ENCODE peak calls at places on chromosomes 16 and 17, in seven cellular contexts. W, A, J, H, G, V and F are unnamed samples. For H3K27me3 and H3K4me1, the result is how much of the 10 kb centered on the place peaks cover.

GRCh38 chr17:49925916-49926315 is 43.1 kb upstream of the DLX4 start:
- DNase-seq in G (no peak), V (no peak), A (no peak), H (no peak), J (peak), W (no peak), F (no peak)

GRCh38 chr17:74394275-74394950 is 27.1 kb downstream of the GPR142 start:
- DNase-seq in J (no peak), W (no peak), V (no peak), A (no peak), H (no peak), G (no peak), F (no peak)

GRCh38 chr16:84735846-84736586 is 36.2 kb downstream of the USP10 start:
- DNase-seq in H (peak), G (peak), V (no peak), W (no peak), A (peak), J (peak), F (no peak)

GRCh38 chr16:27532088-27532810 is 17.5 kb downstream of the GTF3C1 start:
- DNase-seq in V (no peak), H (no peak), J (no peak), W (no peak), G (no peak), A (no peak), F (no peak)

GRCh38 chr16:23724438-23725131 is 11.6 kb upstream of the ERN2 start:
- DNase-seq in W (no peak), J (no peak), H (no peak), V (no peak), A (no peak), G (no peak), F (no peak)

GRCh38 chr17:81821147-81821546 is 11.9 kb downstream of the MCRIP1 start:
- DNase-seq in A (no peak), J (peak), W (no peak), G (no peak), H (no peak), V (no peak), F (no peak)

GRCh38 chr16:14069818-14070217 is 1.3 kb upstream of the MRTFB start:
- DNase-seq in V (no peak), J (no peak), A (no peak), G (no peak), W (no peak), H (no peak), F (no peak)

GRCh38 chr16:85699628-85700027 is 10.9 kb upstream of the GINS2 start:
- DNase-seq in A (no peak), V (no peak), W (no peak), G (peak), H (no peak), J (no peak), F (no peak)

GRCh38 chr16:11251525-11252481 is 4.2 kb downstream of the SOCS1 start:
- DNase-seq in G (peak), V (no peak), H (no peak), A (peak), W (no peak), J (peak), F (no peak)

GRCh38 chr17:42182927-42183734 is 2.1 kb downstream of the HCRT start:
- DNase-seq in A (no peak), V (no peak), J (no peak), H (no peak), G (peak), W (no peak), F (no peak)

GRCh38 chr17:58960068-58960467 is 146.6 kb downstream of the TRIM37 start:
- DNase-seq in H (no peak), J (peak), V (no peak), W (no peak), A (no peak), G (peak), F (no peak)

GRCh38 chr17:15321556-15322250 is 19.7 kb downstream of the TEKT3 start:
- DNase-seq in J (no peak), G (peak), A (no peak), H (no peak), W (no peak), V (no peak), F (no peak)

GRCh38 chr17:45310380-45311324 is 6.2 kb downstream of the MAP3K14 start:
- DNase-seq in H (no peak), V (no peak), J (peak), A (no peak), W (no peak), G (peak), F (no peak)

GRCh38 chr16:59699786-59700185 is 965.7 kb upstream of the GOT2 start:
- DNase-seq in J (no peak), H (no peak), V (no peak), G (no peak), A (no peak), W (no peak), F (no peak)

GRCh38 chr17:51391992-51392654 is 131.8 kb downstream of the UTP18 start:
- DNase-seq in A (no peak), H (no peak), V (no peak), J (no peak), G (no peak), W (no peak), F (peak)

GRCh38 chr17:51118330-51119195 is 2.1 kb downstream of the SPAG9 start:
- DNase-seq in W (peak), J (peak), A (no peak), V (no peak), G (no peak), H (peak), F (no peak)

GRCh38 chr17:13030459-13031305 is 12.9 kb upstream of the ELAC2 start:
- DNase-seq in J (peak), A (peak), H (no peak), G (peak), V (peak), W (peak), F (peak)

GRCh38 chr16:50938923-50939322 is 197.0 kb downstream of the CYLD start:
- DNase-seq in J (no peak), V (no peak), W (no peak), A (no peak), G (no peak), H (no peak), F (no peak)

GRCh38 chr16:48408688-48409087 is 23.5 kb upstream of the SIAH1 start:
- DNase-seq in G (peak), H (peak), A (no peak), W (no peak), J (peak), V (no peak), F (no peak)

GRCh38 chr17:45235071-45236001 is 13.7 kb downstream of the FMNL1 start:
- DNase-seq in J (peak), W (peak), H (peak), G (peak), V (peak), A (peak), F (peak)

GRCh38 chr16:22844426-22844825 is 30.5 kb downstream of the HS3ST2 start:
- DNase-seq in H (no peak), G (no peak), A (no peak), W (no peak), V (no peak), J (no peak), F (no peak)

GRCh38 chr17:39461911-39462641 is 790 bp downstream of the CDK12 start:
- DNase-seq in W (peak), V (no peak), A (no peak), H (no peak), G (peak), J (peak), F (no peak)

GRCh38 chr17:1746975-1747543 is 4.4 kb downstream of the SERPINF2 start:
- DNase-seq in G (no peak), H (no peak), V (no peak), J (peak), A (no peak), W (peak), F (no peak)

GRCh38 chr17:57879437-57880085 is 29.7 kb upstream of the MRPS23 start:
- DNase-seq in W (no peak), A (no peak), V (peak), G (no peak), J (peak), H (no peak), F (peak)

GRCh38 chr17:34703533-34703932 is 124.2 kb downstream of the TMEM132E start:
- DNase-seq in J (peak), A (peak), V (peak), H (peak), G (peak), W (no peak), F (peak)

DNA sequence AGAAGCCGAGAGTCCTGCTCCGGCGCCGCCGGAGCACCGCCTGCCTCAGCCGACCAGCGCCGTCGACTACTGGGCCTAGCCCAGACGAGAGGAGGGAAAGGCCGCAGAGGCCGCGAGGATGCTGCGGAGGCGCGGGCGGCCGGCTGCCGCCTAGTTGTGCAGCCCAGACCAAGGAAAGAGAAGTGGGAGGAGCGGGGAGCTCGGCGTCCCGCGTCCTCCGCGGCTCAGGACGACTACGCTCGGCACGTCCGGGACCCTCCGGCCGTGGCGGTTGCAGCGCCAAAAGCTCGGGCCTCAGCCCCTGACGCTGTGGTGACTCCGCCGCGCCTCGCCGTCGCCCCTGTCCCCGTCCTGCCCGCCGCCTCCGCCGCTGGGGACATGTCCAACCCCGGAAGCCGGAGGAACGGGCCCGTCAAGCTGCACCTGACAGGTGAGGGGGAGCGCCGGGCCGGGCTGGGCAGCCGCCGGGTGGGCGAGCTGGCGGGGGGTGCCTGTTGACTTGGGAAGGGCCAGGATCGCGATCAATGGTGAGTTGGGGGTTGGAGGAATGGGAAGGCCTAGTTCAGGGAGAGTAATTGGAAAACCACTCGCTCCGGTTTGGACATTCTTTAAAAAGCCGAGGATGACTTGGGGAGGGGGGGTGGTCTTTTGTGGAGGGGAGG is 37.7 kb downstream of the RNF135 start:
- DNase-seq in J (peak), A (peak), G (peak), H (peak), W (peak), V (peak), F (peak)
- TF ChIP-seq CTCF in J (no peak), A (no peak), G (no peak), H (no peak), W (no peak), V (no peak), F (no peak)

GRCh38 chr16:56191807-56192643 is 736 bp downstream of the GNAO1 start:
- DNase-seq in V (peak), A (no peak), W (no peak), H (peak), G (no peak), J (no peak), F (no peak)

GRCh38 chr16:56189990-56190902 is 1.0 kb upstream of the GNAO1 start:
- DNase-seq in G (no peak), W (no peak), V (peak), A (no peak), H (no peak), J (no peak), F (no peak)

GRCh38 chr16:56192644-56192960 is 1.3 kb downstream of the GNAO1 start:
- DNase-seq in W (no peak), G (no peak), J (no peak), A (no peak), V (no peak), H (no peak), F (no peak)

GRCh38 chr16:56192971-56193936 is 2.0 kb downstream of the GNAO1 start:
- DNase-seq in H (no peak), V (peak), G (no peak), A (no peak), J (no peak), W (no peak), F (no peak)

DNA sequence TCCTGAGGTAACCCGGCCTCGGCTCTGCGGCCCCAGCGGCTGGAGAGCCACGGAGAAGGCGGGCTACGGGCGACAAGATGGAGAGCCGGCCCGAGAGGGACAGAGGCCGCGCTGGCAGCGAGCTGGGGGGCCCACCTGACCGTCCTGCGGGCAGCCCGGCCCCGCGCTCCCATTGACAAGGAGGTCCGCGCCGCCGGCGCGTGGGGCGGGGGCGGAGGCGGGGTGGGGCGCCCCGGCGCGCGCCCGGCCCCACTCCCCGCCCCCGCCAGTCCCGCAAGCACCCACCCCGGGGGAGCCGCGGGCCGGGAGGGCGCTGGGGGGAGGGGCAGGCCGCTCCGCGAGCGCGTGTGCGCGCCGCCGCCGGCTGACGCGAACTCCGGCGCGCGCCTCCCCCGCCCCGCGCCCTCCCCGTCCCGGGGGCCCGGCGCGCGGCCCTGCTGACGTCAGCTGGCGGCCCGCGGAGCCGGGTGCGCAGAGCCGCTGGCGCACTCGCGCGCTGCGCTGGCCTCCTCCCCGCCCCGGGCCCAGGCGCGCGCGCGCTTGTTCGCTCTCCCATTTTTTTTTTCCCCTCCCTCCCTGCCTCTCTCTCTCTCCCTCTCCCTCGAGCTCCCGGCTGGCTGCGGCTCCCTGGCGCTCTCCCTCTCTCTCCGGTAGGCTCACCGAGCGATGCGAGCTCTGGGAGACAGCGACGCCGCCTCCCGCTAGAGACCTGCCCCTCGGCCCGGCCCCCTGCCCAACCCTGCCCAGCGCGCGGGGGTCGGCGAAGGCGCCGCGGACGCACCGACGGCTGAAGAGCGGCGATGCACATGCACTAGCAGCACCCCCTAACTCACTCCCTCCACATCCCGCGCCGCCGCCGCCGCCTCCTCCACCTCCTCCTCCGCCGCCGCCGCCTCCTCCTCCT is at the start of gene GNAO1:
- DNase-seq in A (peak), J (peak), V (peak), H (peak), W (peak), G (peak), F (peak)
- H3K27me3 ChIP-seq in A (under half), J (under half), V (half or more), H (under half), W (under half), G (under half), F (under half)

DNA sequence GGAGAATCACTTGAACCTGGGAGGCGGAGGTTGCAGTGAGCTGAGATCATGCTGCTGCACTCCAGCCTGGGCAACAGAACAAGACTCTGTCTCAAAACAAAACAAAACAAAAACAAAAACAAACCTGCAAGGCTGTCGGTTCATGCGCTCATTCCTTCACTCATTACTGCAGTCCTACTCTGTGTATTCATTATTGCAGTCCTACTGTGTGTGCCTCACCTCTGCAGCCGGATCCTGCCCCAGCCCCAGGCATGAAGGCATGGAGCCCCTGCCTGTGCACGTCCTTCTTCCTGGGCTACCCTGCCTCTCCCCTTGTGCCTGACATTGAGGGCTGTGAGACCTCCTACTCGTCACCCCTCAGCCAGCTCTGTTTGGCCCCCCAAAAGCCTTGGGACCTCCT is 57.6 kb downstream of the TMEM235 start:
- DNase-seq in W (no peak), A (no peak), G (no peak), H (no peak), V (no peak), J (no peak), F (no peak)
- H3K4me1 ChIP-seq in W (under half), A (under half), G (under half), H (under half), V (under half), J (under half), F (under half)

GRCh38 chr17:21072623-21073278 is 29.9 kb upstream of the USP22 start:
- DNase-seq in V (no peak), H (no peak), J (no peak), W (no peak), A (no peak), G (no peak), F (no peak)
- TF ChIP-seq CTCF in V (no peak), H (no peak), J (no peak), W (no peak), A (no peak), G (no peak), F (no peak)

GRCh38 chr17:60086822-60087591 is 8.3 kb upstream of the HEATR6 start:
- DNase-seq in J (no peak), V (no peak), W (no peak), G (peak), A (no peak), H (no peak), F (no peak)
- H3K27me3 ChIP-seq in J (under half), V (under half), W (under half), G (under half), A (under half), H (under half), F (under half)

GRCh38 chr16:8697965-8698364 is 23.5 kb downstream of the ABAT start:
- DNase-seq in V (no peak), A (no peak), G (no peak), H (no peak), J (no peak), W (no peak), F (no peak)

GRCh38 chr16:8696880-8697279 is 22.5 kb downstream of the ABAT start:
- DNase-seq in V (no peak), W (no peak), H (no peak), A (no peak), G (no peak), J (no peak), F (no peak)

GRCh38 chr16:8691728-8692127 is 17.3 kb downstream of the ABAT start:
- DNase-seq in J (no peak), H (no peak), G (no peak), V (no peak), W (no peak), A (no peak), F (no peak)

GRCh38 chr16:8689686-8690085 is 15.3 kb downstream of the ABAT start:
- DNase-seq in J (no peak), V (no peak), A (no peak), W (no peak), H (no peak), G (no peak), F (no peak)

GRCh38 chr16:8694795-8695194 is 20.4 kb downstream of the ABAT start:
- DNase-seq in J (no peak), H (no peak), W (no peak), G (no peak), A (no peak), V (no peak), F (no peak)
- H3K4me1 ChIP-seq in J (under half), H (under half), W (under half), G (under half), A (under half), V (under half), F (under half)

DNA sequence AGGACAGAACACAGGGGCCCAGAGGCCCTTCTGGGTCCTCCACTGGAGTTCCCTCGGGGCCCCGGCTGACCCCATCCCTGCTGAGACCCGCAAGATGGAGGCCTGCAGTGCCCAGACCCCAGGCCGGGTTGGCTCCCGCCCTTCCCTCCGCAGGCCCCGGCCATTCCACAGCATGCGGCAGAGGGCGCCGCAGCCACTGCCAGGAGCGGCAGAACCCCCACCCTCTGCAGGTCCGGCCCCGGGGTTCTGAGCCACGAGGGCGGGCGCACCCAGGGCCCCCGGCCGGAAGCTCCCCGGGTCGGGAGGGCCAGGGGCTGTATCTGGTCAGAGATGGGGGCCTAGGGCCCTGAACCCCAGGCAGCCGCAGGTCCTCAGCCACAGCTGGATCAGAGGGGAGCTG is 2.4 kb upstream of the PERCC1 start:
- DNase-seq in J (no peak), H (no peak), V (peak), A (peak), G (peak), W (no peak), F (no peak)
- TF ChIP-seq CTCF in J (no peak), H (no peak), V (peak), A (no peak), G (peak), W (no peak), F (no peak)

DNA sequence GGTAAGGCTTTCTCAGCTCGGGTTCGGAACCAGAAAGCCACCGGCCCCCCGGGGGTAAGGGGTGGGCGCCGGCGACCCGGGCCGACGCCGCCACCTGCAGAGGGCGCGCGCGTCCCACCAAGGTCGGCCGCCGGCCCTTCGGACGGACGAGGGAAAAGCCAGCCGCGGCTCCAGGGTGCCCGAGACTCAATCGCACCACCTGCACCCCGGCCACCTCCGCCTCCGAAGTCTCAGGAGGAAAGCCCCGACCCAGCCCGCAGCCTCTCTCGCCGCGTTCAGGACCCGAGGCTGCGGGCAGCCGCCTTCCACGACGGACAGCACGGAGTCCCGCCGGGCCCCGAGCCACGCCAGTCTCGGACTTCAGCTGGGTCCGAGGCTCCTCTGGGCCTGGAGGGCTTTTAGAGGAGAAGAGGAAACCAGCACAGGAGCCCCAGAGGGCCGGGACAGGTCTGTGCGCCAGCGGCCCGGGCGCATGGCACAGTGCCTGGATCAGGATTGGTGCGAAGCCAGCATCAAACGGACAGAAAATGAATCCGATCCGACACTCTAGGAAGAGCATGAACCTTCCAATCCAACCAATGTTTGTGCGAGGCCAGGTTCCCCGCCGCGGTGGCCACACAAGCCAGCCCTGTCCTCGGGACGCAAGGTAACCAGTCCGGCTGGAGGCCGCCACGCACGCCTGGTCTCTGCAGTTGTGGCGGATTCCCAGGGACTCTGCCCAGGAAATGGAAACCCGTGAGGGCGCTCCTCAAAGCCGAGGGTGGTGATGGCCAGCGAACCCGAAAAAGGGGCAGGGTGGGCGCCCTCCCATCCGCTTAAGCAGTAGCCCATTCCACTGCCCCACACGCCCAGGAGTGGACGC is 6.7 kb downstream of the CBX8 start:
- DNase-seq in G (no peak), A (no peak), W (no peak), V (peak), H (peak), J (peak), F (no peak)
- H3K27me3 ChIP-seq in G (under half), A (under half), W (under half), V (half or more), H (under half), J (under half), F (under half)

GRCh38 chr17:17680477-17681186 is 626 bp upstream of the RAI1 start:
- DNase-seq in J (no peak), A (no peak), V (no peak), G (no peak), H (no peak), W (no peak), F (no peak)
- H3K4me1 ChIP-seq in J (under half), A (under half), V (under half), G (under half), H (under half), W (under half), F (under half)